ENCODE peak calls at places on chromosomes 4 and X, in seven cellular contexts. One of them, this sample, is unnamed.

GRCh38 chr4:170008376-170008775 is 17.8 kb downstream of the MFAP3L start:
- DNase-seq in CD8-positive, alpha-beta T cell: no peak
- DNase-seq in GM13977: no peak
- DNase-seq in cardiac fibroblast: peak; percentile 29
- DNase-seq in HepG2: no peak
- DNase-seq in tibial artery: no peak
- DNase-seq in epithelial cell of esophagus: no peak
- DNase-seq in this sample: peak; percentile 11

GRCh38 chrX:68807818-68808217 is 21.0 kb upstream of the EFNB1 start:
- DNase-seq in CD8-positive, alpha-beta T cell: no peak
- DNase-seq in GM13977: no peak
- DNase-seq in cardiac fibroblast: peak; percentile 38
- DNase-seq in HepG2: no peak
- DNase-seq in tibial artery: no peak
- DNase-seq in epithelial cell of esophagus: no peak
- DNase-seq in this sample: peak; percentile 57

GRCh38 chrX:31524182-31524581 is 452.3 kb upstream of the FTHL17 start:
- DNase-seq in CD8-positive, alpha-beta T cell: no peak
- DNase-seq in GM13977: no peak
- DNase-seq in cardiac fibroblast: peak; percentile 12
- DNase-seq in HepG2: no peak
- DNase-seq in tibial artery: no peak
- DNase-seq in epithelial cell of esophagus: no peak
- DNase-seq in this sample: no peak

GRCh38 chrX:49959602-49960001 is 37.2 kb downstream of the CLCN5 start:
- DNase-seq in CD8-positive, alpha-beta T cell: no peak
- DNase-seq in GM13977: no peak
- DNase-seq in cardiac fibroblast: no peak
- DNase-seq in HepG2: no peak
- DNase-seq in tibial artery: no peak
- DNase-seq in epithelial cell of esophagus: no peak
- DNase-seq in this sample: no peak

GRCh38 chr4:145346081-145346480 is 135.6 kb upstream of the SMAD1 start:
- DNase-seq in CD8-positive, alpha-beta T cell: no peak
- DNase-seq in GM13977: no peak
- DNase-seq in cardiac fibroblast: no peak
- DNase-seq in HepG2: no peak
- DNase-seq in tibial artery: no peak
- DNase-seq in epithelial cell of esophagus: no peak
- DNase-seq in this sample: no peak

GRCh38 chr4:119116925-119117900 is 18.4 kb upstream of the MYOZ2 start:
- DNase-seq in CD8-positive, alpha-beta T cell: no peak
- DNase-seq in GM13977: no peak
- DNase-seq in cardiac fibroblast: peak; percentile 55
- DNase-seq in HepG2: no peak
- DNase-seq in tibial artery: no peak
- DNase-seq in epithelial cell of esophagus: no peak
- DNase-seq in this sample: no peak

GRCh38 chrX:34734383-34734782 is 77.3 kb upstream of the TMEM47 start:
- DNase-seq in CD8-positive, alpha-beta T cell: no peak
- DNase-seq in GM13977: no peak
- DNase-seq in cardiac fibroblast: peak; percentile 27
- DNase-seq in HepG2: no peak
- DNase-seq in tibial artery: no peak
- DNase-seq in epithelial cell of esophagus: peak; percentile 3
- DNase-seq in this sample: peak; percentile 3

GRCh38 chr4:103936653-103937145 is 216.9 kb upstream of the TACR3 start:
- DNase-seq in CD8-positive, alpha-beta T cell: no peak
- DNase-seq in GM13977: no peak
- DNase-seq in cardiac fibroblast: no peak
- DNase-seq in HepG2: no peak
- DNase-seq in tibial artery: no peak
- DNase-seq in epithelial cell of esophagus: no peak
- DNase-seq in this sample: no peak

GRCh38 chr4:89410687-89411086 is 103.1 kb upstream of the GPRIN3 start:
- DNase-seq in CD8-positive, alpha-beta T cell: no peak
- DNase-seq in GM13977: no peak
- DNase-seq in cardiac fibroblast: peak; percentile 43
- DNase-seq in HepG2: no peak
- DNase-seq in tibial artery: no peak
- DNase-seq in epithelial cell of esophagus: peak; percentile 31
- DNase-seq in this sample: peak; percentile 9

GRCh38 chr4:10106421-10107039 is 10.1 kb downstream of the WDR1 start:
- DNase-seq in CD8-positive, alpha-beta T cell: peak; percentile 83
- DNase-seq in GM13977: no peak
- DNase-seq in cardiac fibroblast: peak; percentile 98
- DNase-seq in HepG2: no peak
- DNase-seq in tibial artery: peak; percentile 96
- DNase-seq in epithelial cell of esophagus: peak; percentile 97
- DNase-seq in this sample: peak; percentile 97

GRCh38 chr4:71974681-71975080 is 57.1 kb upstream of the NPFFR2 start:
- DNase-seq in CD8-positive, alpha-beta T cell: no peak
- DNase-seq in GM13977: no peak
- DNase-seq in cardiac fibroblast: peak; percentile 77
- DNase-seq in HepG2: no peak
- DNase-seq in tibial artery: no peak
- DNase-seq in epithelial cell of esophagus: peak; percentile 74
- DNase-seq in this sample: peak; percentile 76

GRCh38 chr4:137267024-137267423 is 265.3 kb downstream of the PCDH18 start:
- DNase-seq in CD8-positive, alpha-beta T cell: no peak
- DNase-seq in GM13977: no peak
- DNase-seq in cardiac fibroblast: peak; percentile 77
- DNase-seq in HepG2: no peak
- DNase-seq in tibial artery: no peak
- DNase-seq in epithelial cell of esophagus: peak; percentile 58
- DNase-seq in this sample: peak; percentile 50

DNA sequence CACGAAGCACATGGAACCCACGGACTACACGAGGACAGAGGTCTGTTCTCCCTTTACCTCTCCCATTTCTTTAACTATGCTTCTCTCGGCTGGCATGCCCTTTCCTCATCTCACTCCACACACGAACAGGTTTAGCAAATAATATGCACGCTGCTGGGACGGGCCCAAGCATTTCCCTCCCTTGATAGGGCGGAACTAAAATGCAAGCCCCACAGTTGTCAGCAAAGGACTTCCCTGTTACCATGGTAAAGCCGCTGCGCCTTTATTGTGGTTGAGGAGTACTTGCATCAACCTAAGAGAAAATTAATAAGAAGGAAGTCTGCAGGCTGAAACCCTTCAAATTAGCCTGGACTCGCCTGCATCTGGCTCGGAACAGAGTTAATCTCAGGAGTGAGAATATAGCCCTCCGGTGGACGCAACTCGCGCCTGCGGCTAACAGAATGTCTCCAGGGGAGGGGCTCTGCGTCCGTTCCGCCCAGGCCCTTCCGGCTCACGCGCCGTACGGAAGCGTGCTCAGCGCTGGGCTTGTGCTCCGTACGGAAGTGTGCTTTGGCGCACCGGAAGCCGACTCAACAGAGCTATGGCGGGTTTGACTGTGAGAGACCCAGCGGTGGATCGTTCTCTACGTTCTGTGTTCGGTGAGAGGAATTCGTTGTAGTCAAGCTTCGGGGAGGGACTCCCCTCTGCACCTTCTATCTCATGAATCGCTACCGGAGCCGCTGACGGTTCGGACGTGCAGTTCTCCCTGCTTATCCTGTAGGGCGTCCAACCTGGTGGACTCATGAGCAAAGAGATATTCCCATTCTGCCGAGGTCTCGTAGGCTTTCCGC is at the start of gene CSTF2:
- DNase-seq in CD8-positive, alpha-beta T cell: peak; percentile 84
- DNase-seq in GM13977: peak; percentile 65
- DNase-seq in cardiac fibroblast: peak; percentile 83
- DNase-seq in HepG2: peak; percentile 71
- DNase-seq in tibial artery: peak; percentile 66
- DNase-seq in epithelial cell of esophagus: peak; percentile 88
- DNase-seq in this sample: peak; percentile 75
- TF ChIP-seq CTCF in CD8-positive, alpha-beta T cell: no peak
- TF ChIP-seq CTCF in GM13977: no peak
- TF ChIP-seq CTCF in cardiac fibroblast: peak; percentile 17
- TF ChIP-seq CTCF in HepG2: no peak
- TF ChIP-seq CTCF in tibial artery: peak; percentile 14
- TF ChIP-seq CTCF in epithelial cell of esophagus: no peak
- TF ChIP-seq CTCF in this sample: no peak

GRCh38 chr4:40058121-40058520 is 1.5 kb downstream of the N4BP2 start:
- DNase-seq in CD8-positive, alpha-beta T cell: no peak
- DNase-seq in GM13977: no peak
- DNase-seq in cardiac fibroblast: no peak
- DNase-seq in HepG2: no peak
- DNase-seq in tibial artery: no peak
- DNase-seq in epithelial cell of esophagus: no peak
- DNase-seq in this sample: no peak

GRCh38 chr4:40058854-40059253 is 2.2 kb downstream of the N4BP2 start:
- DNase-seq in CD8-positive, alpha-beta T cell: no peak
- DNase-seq in GM13977: no peak
- DNase-seq in cardiac fibroblast: no peak
- DNase-seq in HepG2: no peak
- DNase-seq in tibial artery: no peak
- DNase-seq in epithelial cell of esophagus: no peak
- DNase-seq in this sample: no peak

GRCh38 chr4:40055873-40056721 is 553 bp upstream of the N4BP2 start:
- DNase-seq in CD8-positive, alpha-beta T cell: peak; percentile 39
- DNase-seq in GM13977: peak; percentile 75
- DNase-seq in cardiac fibroblast: peak; percentile 91
- DNase-seq in HepG2: peak; percentile 30
- DNase-seq in tibial artery: peak; percentile 60
- DNase-seq in epithelial cell of esophagus: peak; percentile 33
- DNase-seq in this sample: peak; percentile 95

GRCh38 chr4:40056722-40057539 is at the start of gene N4BP2:
- DNase-seq in CD8-positive, alpha-beta T cell: peak; percentile 71
- DNase-seq in GM13977: peak; percentile 89
- DNase-seq in cardiac fibroblast: peak; percentile 82
- DNase-seq in HepG2: peak; percentile 84
- DNase-seq in tibial artery: peak; percentile 72
- DNase-seq in epithelial cell of esophagus: peak; percentile 80
- DNase-seq in this sample: peak; percentile 96

GRCh38 chr4:40057540-40058091 is 966 bp downstream of the N4BP2 start:
- DNase-seq in CD8-positive, alpha-beta T cell: peak; percentile 74
- DNase-seq in GM13977: peak; percentile 92
- DNase-seq in cardiac fibroblast: peak; percentile 96
- DNase-seq in HepG2: peak; percentile 97
- DNase-seq in tibial artery: peak; percentile 88
- DNase-seq in epithelial cell of esophagus: peak; percentile 99
- DNase-seq in this sample: peak; percentile 97
- TF ChIP-seq CTCF in CD8-positive, alpha-beta T cell: no peak
- TF ChIP-seq CTCF in GM13977: no peak
- TF ChIP-seq CTCF in cardiac fibroblast: no peak
- TF ChIP-seq CTCF in HepG2: peak; percentile 3
- TF ChIP-seq CTCF in tibial artery: no peak
- TF ChIP-seq CTCF in epithelial cell of esophagus: no peak
- TF ChIP-seq CTCF in this sample: no peak

GRCh38 chr4:188138227-188138626 is 1.0 kb upstream of the TRIML1 start:
- DNase-seq in CD8-positive, alpha-beta T cell: no peak
- DNase-seq in GM13977: no peak
- DNase-seq in cardiac fibroblast: no peak
- DNase-seq in HepG2: no peak
- DNase-seq in tibial artery: no peak
- DNase-seq in epithelial cell of esophagus: no peak
- DNase-seq in this sample: no peak
- TF ChIP-seq CTCF in CD8-positive, alpha-beta T cell: no peak
- TF ChIP-seq CTCF in GM13977: no peak
- TF ChIP-seq CTCF in cardiac fibroblast: no peak
- TF ChIP-seq CTCF in HepG2: no peak
- TF ChIP-seq CTCF in tibial artery: no peak
- TF ChIP-seq CTCF in epithelial cell of esophagus: no peak
- TF ChIP-seq CTCF in this sample: no peak

DNA sequence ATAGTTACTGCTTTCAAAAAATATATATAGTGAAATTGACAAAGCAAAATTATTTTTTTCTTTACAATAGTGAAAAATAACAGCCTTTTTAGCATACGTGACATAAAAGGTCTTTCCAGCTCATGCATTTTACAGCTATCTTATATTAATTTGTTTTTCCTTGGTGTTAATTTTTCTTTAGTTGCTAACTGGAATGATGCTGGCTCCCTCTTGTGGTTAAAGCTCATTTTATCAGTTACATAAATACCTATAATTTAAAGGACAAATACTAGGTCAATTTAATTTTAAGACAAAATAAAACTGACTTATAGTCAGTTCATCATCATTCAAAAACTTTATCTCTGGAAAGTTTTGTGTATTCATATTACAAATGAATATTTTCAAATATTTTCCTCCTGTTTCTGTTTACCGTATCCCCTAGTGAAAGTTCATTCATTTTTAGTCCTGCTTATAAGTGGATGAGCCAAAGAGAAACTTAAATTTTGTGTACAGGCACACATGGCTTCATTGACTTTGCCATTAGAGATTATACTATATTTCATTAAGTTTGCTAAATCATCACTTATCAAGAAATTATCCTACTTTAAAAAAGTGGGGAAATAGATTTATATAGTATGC is 9.9 kb upstream of the ANAPC4 start:
- DNase-seq in CD8-positive, alpha-beta T cell: no peak
- DNase-seq in GM13977: peak; percentile 31
- DNase-seq in cardiac fibroblast: peak; percentile 73
- DNase-seq in HepG2: no peak
- DNase-seq in tibial artery: no peak
- DNase-seq in epithelial cell of esophagus: peak; percentile 63
- DNase-seq in this sample: peak; percentile 58
- TF ChIP-seq CTCF in CD8-positive, alpha-beta T cell: peak; percentile 65
- TF ChIP-seq CTCF in GM13977: peak; percentile 57
- TF ChIP-seq CTCF in cardiac fibroblast: peak; percentile 49
- TF ChIP-seq CTCF in HepG2: peak; percentile 42
- TF ChIP-seq CTCF in tibial artery: peak; percentile 36
- TF ChIP-seq CTCF in epithelial cell of esophagus: peak; percentile 52
- TF ChIP-seq CTCF in this sample: peak; percentile 59

GRCh38 chr4:113979157-113979972 is at the start of gene ARSJ:
- DNase-seq in CD8-positive, alpha-beta T cell: no peak
- DNase-seq in GM13977: peak; percentile 38
- DNase-seq in cardiac fibroblast: peak; percentile 93
- DNase-seq in HepG2: no peak
- DNase-seq in tibial artery: peak; percentile 46
- DNase-seq in epithelial cell of esophagus: peak; percentile 75
- DNase-seq in this sample: peak; percentile 87
- TF ChIP-seq CTCF in CD8-positive, alpha-beta T cell: no peak
- TF ChIP-seq CTCF in GM13977: no peak
- TF ChIP-seq CTCF in cardiac fibroblast: peak; percentile 10
- TF ChIP-seq CTCF in HepG2: no peak
- TF ChIP-seq CTCF in tibial artery: no peak
- TF ChIP-seq CTCF in epithelial cell of esophagus: no peak
- TF ChIP-seq CTCF in this sample: peak; percentile 34

This sample was measured in MCF 10A.